ENCODE peak calls at places on chromosomes 7 and 10, in ten cellular contexts. S, P, F, E, G, W, D, I, N and T are unnamed samples.

GRCh38 chr7:28037220-28038010 is 143.2 kb downstream of the JAZF1 start:
- DNase-seq in S (peak; percentile 98), P (no peak), F (no peak), E (no peak), G (no peak), W (peak; percentile 43), D (peak; percentile 62), I (no peak), N (no peak), T (peak; percentile 96)

GRCh38 chr7:121366852-121367431 is 29.2 kb downstream of the FAM3C start:
- DNase-seq in S (peak; percentile 47), P (no peak), F (peak; percentile 6), E (no peak), G (no peak), W (peak; percentile 15), D (no peak), I (no peak), N (peak; percentile 21), T (no peak)

GRCh38 chr7:138975343-138976104 is 5.7 kb downstream of the KIAA1549 start:
- DNase-seq in S (no peak), P (no peak), F (peak; percentile 72), E (no peak), G (no peak), W (no peak), D (no peak), I (no peak), N (peak; percentile 39), T (no peak)

GRCh38 chr7:84187813-84188212 is 6.8 kb downstream of the SEMA3A start:
- DNase-seq in S (peak; percentile 97), P (no peak), F (no peak), E (no peak), G (no peak), W (peak; percentile 15), D (no peak), I (no peak), N (no peak), T (no peak)

GRCh38 chr10:78365711-78366110 is 332.0 kb downstream of the RPS24 start:
- DNase-seq in S (no peak), P (no peak), F (no peak), E (no peak), G (no peak), W (no peak), D (no peak), I (no peak), N (no peak), T (no peak)

GRCh38 chr7:44793919-44794715 is 2.4 kb upstream of the PPIA start:
- DNase-seq in S (no peak), P (no peak), F (no peak), E (no peak), G (no peak), W (no peak), D (no peak), I (no peak), N (no peak), T (no peak)

GRCh38 chr10:121709674-121710073 is 111.4 kb upstream of the FGFR2 start:
- DNase-seq in S (no peak), P (no peak), F (no peak), E (no peak), G (no peak), W (no peak), D (no peak), I (peak; percentile 40), N (no peak), T (no peak)

GRCh38 chr10:99619090-99619800 is 994 bp downstream of the SLC25A28 start:
- DNase-seq in S (peak; percentile 31), P (no peak), F (peak; percentile 21), E (no peak), G (no peak), W (no peak), D (no peak), I (no peak), N (peak; percentile 14), T (no peak)

DNA sequence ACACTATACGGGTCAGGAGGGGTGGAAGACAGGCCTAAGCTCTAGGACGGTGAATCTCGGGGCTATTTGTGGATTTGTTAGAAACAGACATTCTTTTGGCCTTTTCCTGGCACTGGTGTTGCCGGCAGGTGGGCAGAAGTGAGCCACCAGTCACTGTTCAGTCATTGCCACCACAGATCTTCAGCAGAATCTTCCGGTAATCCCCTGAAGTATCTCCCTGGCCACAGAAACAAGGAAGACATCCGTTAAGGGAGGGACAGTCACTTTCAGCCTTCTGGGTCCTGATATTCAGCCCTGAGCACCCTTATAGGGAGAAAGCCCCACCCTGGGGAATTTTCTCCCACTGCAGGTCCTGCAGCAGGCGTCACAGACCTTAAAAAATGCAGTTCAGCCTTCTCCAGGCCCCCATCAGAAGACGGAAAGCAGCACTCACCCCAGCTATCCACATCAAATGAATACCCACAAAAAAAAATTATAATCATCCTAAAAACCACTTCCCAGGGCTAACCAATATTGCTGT is 23.2 kb downstream of the PLAC9 start:
- DNase-seq in S (no peak), P (no peak), F (no peak), E (no peak), G (no peak), W (no peak), D (no peak), I (no peak), N (no peak), T (no peak)
- H3K36me3 ChIP-seq in S (peaks cover 34% of the 10 kb centered on the region), P (no peaks in the 10 kb centered on the region), F (no peaks in the 10 kb centered on the region), E (no peaks in the 10 kb centered on the region), G (peaks cover 95% of the 10 kb centered on the region), W (peaks cover 61% of the 10 kb centered on the region), D (peaks cover 29% of the 10 kb centered on the region), I (no peaks in the 10 kb centered on the region), N (no peaks in the 10 kb centered on the region), T (peaks cover 4% of the 10 kb centered on the region)

GRCh38 chr7:30630986-30631385 is 36.3 kb downstream of the GARS1 start:
- DNase-seq in S (no peak), P (no peak), F (no peak), E (no peak), G (no peak), W (no peak), D (peak; percentile 26), I (no peak), N (no peak), T (no peak)

GRCh38 chr7:30625283-30625682 is 30.6 kb downstream of the GARS1 start:
- DNase-seq in S (no peak), P (no peak), F (no peak), E (no peak), G (no peak), W (no peak), D (no peak), I (no peak), N (no peak), T (no peak)

DNA sequence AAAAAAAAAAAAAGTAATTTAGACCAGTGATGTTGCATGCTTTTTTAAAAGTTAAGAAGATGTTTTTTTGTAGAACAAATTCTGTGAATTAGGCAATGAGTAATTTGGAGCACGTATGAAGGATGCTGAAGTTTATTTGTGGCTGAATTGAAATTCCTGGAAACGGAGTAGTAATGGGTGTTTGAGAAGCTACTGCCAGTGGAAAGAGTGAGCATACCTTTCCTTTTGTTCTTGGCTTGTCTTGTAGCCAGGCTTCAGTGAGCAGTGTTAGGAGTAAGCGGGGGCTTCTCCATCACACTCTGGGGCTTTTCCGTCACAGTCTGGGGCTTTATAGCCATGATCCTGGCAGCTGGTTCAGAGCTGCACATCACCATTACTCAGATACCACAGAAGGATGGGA is 32.3 kb downstream of the GARS1 start:
- DNase-seq in S (no peak), P (no peak), F (no peak), E (no peak), G (no peak), W (no peak), D (no peak), I (no peak), N (no peak), T (no peak)
- H3K36me3 ChIP-seq in S (peaks cover 26% of the 10 kb centered on the region), P (no peaks in the 10 kb centered on the region), F (peaks cover 28% of the 10 kb centered on the region), E (no peaks in the 10 kb centered on the region), G (peaks cover 94% of the 10 kb centered on the region), W (peaks cover 95% of the 10 kb centered on the region), D (peaks cover 4% of the 10 kb centered on the region), I (no peaks in the 10 kb centered on the region), N (peaks cover 94% of the 10 kb centered on the region), T (peaks cover 2% of the 10 kb centered on the region)

GRCh38 chr7:99011706-99012404 is 132.1 kb downstream of the SMURF1 start:
- DNase-seq in S (no peak), P (no peak), F (no peak), E (peak; percentile 8), G (no peak), W (no peak), D (no peak), I (peak; percentile 4), N (no peak), T (no peak)

GRCh38 chr7:99013266-99014112 is 130.4 kb downstream of the SMURF1 start:
- DNase-seq in S (no peak), P (no peak), F (no peak), E (peak; percentile 9), G (no peak), W (no peak), D (no peak), I (no peak), N (no peak), T (no peak)

GRCh38 chr7:99012722-99013121 is 131.2 kb downstream of the SMURF1 start:
- DNase-seq in S (no peak), P (no peak), F (no peak), E (no peak), G (no peak), W (no peak), D (no peak), I (no peak), N (no peak), T (no peak)

GRCh38 chr7:99016196-99016595 is 127.7 kb downstream of the SMURF1 start:
- DNase-seq in S (no peak), P (no peak), F (no peak), E (no peak), G (no peak), W (no peak), D (no peak), I (no peak), N (no peak), T (no peak)

GRCh38 chr7:99014113-99014985 is 129.6 kb downstream of the SMURF1 start:
- DNase-seq in S (no peak), P (no peak), F (no peak), E (peak; percentile 10), G (no peak), W (no peak), D (no peak), I (peak; percentile 58), N (no peak), T (no peak)
- H3K36me3 ChIP-seq in S (peaks cover 27% of the 10 kb centered on the region), P (peaks cover 9% of the 10 kb centered on the region), F (peaks cover 3% of the 10 kb centered on the region), E (no peaks in the 10 kb centered on the region), G (peaks cover 74% of the 10 kb centered on the region), W (peaks cover 11% of the 10 kb centered on the region), D (peaks cover 35% of the 10 kb centered on the region), I (no peaks in the 10 kb centered on the region), N (peaks cover 27% of the 10 kb centered on the region), T (peaks cover 6% of the 10 kb centered on the region)

GRCh38 chr7:38049679-38050078 is 128.4 kb upstream of the STARD3NL start:
- DNase-seq in S (no peak), P (no peak), F (no peak), E (no peak), G (no peak), W (no peak), D (no peak), I (no peak), N (no peak), T (no peak)

GRCh38 chr7:38054199-38054598 is 123.8 kb upstream of the STARD3NL start:
- DNase-seq in S (no peak), P (no peak), F (no peak), E (no peak), G (no peak), W (no peak), D (no peak), I (no peak), N (peak; percentile 21), T (no peak)

GRCh38 chr7:38052786-38053185 is 125.3 kb upstream of the STARD3NL start:
- DNase-seq in S (no peak), P (no peak), F (no peak), E (no peak), G (no peak), W (no peak), D (no peak), I (no peak), N (no peak), T (no peak)

DNA sequence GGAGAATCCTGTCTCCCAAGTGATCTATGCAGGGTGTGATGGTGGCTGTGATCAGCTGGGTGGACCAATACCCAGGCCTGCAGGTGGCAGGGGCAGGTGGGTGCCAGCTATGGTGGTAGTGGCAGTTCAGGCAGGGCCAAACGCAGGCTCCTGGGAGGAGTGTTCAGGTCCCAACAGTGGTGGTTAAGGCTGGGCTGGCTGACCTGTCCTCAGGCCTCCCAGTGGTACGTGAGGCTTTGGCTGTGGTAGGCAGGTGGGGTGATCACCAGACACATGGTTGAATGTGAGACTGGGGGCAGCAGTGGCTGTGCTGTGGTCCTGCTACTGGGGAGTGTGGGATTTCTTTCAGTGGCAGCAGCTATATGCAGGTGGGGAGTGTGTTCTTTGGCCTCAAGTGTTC is 126.7 kb upstream of the STARD3NL start:
- DNase-seq in S (no peak), P (no peak), F (no peak), E (no peak), G (no peak), W (no peak), D (no peak), I (no peak), N (no peak), T (no peak)
- H3K36me3 ChIP-seq in S (no peaks in the 10 kb centered on the region), P (no peaks in the 10 kb centered on the region), F (no peaks in the 10 kb centered on the region), E (no peaks in the 10 kb centered on the region), G (no peaks in the 10 kb centered on the region), W (no peaks in the 10 kb centered on the region), D (no peaks in the 10 kb centered on the region), I (no peaks in the 10 kb centered on the region), N (peaks cover 7% of the 10 kb centered on the region), T (no peaks in the 10 kb centered on the region)